ENCODE peak calls at places on chromosomes 12 and 14, in four cellular contexts. X is lower leg skin; W is WTC11; F is CD8-positive, alpha-beta T cell. E is an unnamed sample.

GRCh38 chr12:116164976-116165425 is 112.5 kb downstream of the MED13L start:
- DNase-seq in X (no peak), W (no peak), F (no peak), E (no peak)

GRCh38 chr12:52569726-52570125 is 3.9 kb downstream of the KRT74 start:
- DNase-seq in X (no peak), W (no peak), F (no peak), E (no peak)

GRCh38 chr14:76917759-76918175 is 91.6 kb downstream of the LRRC74A start:
- DNase-seq in X (no peak), W (no peak), F (no peak), E (no peak)

GRCh38 chr12:1791104-1791927 is 29.0 kb upstream of the LRTM2 start:
- DNase-seq in X (peak; percentile 91), W (peak; percentile 61), F (peak; percentile 75), E (no peak)

GRCh38 chr12:97182719-97183118 is 275.7 kb downstream of the NEDD1 start:
- DNase-seq in X (no peak), W (no peak), F (no peak), E (no peak)

GRCh38 chr14:102500190-102500661 is 9.3 kb downstream of the ANKRD9 start:
- DNase-seq in X (peak; percentile 91), W (no peak), F (no peak), E (no peak)

GRCh38 chr12:40911676-40912075 is 219.4 kb downstream of the CNTN1 start:
- DNase-seq in X (no peak), W (no peak), F (no peak), E (no peak)

GRCh38 chr14:64502476-64503183 is 1.0 kb downstream of the ZBTB25 start:
- DNase-seq in X (peak; percentile 89), W (no peak), F (peak; percentile 57), E (no peak)

GRCh38 chr12:6620885-6621274 is 13.7 kb upstream of the CHD4 start:
- DNase-seq in X (no peak), W (no peak), F (no peak), E (no peak)

GRCh38 chr12:51721281-51721940 is 127.1 kb downstream of the FIGNL2 start:
- DNase-seq in X (no peak), W (peak; percentile 81), F (peak; percentile 70), E (peak; percentile 13)

GRCh38 chr14:85415015-85415712 is 114.8 kb upstream of the FLRT2 start:
- DNase-seq in X (peak; percentile 83), W (peak; percentile 22), F (no peak), E (no peak)

GRCh38 chr12:26863515-26863914 is 30.5 kb upstream of the ITPR2 start:
- DNase-seq in X (no peak), W (no peak), F (no peak), E (no peak)

GRCh38 chr12:117774986-117775775 is 193.6 kb downstream of the KSR2 start:
- DNase-seq in X (no peak), W (no peak), F (no peak), E (no peak)

GRCh38 chr14:84453541-84453940 is 1076.4 kb upstream of the FLRT2 start:
- DNase-seq in X (no peak), W (no peak), F (no peak), E (no peak)

GRCh38 chr14:40417777-40418401 is 985.7 kb upstream of the FBXO33 start:
- DNase-seq in X (no peak), W (peak; percentile 60), F (no peak), E (no peak)

GRCh38 chr12:72522411-72522810 is 250.2 kb downstream of the TRHDE start:
- DNase-seq in X (no peak), W (no peak), F (no peak), E (no peak)

GRCh38 chr14:102020058-102020971 is 55.9 kb downstream of the DYNC1H1 start:
- DNase-seq in X (no peak), W (no peak), F (peak; percentile 70), E (no peak)

GRCh38 chr14:24095196-24096068 is 1.3 kb downstream of the PCK2 start:
- DNase-seq in X (peak; percentile 92), W (peak; percentile 71), F (no peak), E (peak; percentile 84)

GRCh38 chr14:37622231-37622923 is 26.9 kb downstream of the TTC6 start:
- DNase-seq in X (no peak), W (peak; percentile 65), F (no peak), E (no peak)

GRCh38 chr12:108047130-108047550 is 81.9 kb upstream of the WSCD2 start:
- DNase-seq in X (no peak), W (no peak), F (no peak), E (no peak)

GRCh38 chr12:28851781-28852180 is 297.3 kb upstream of the FAR2 start:
- DNase-seq in X (no peak), W (no peak), F (no peak), E (no peak)

GRCh38 chr12:89280833-89281533 is 71.3 kb downstream of the DUSP6 start:
- DNase-seq in X (no peak), W (no peak), F (no peak), E (no peak)

GRCh38 chr14:23402296-23403138 is 5.6 kb downstream of the MYH6 start:
- DNase-seq in X (no peak), W (no peak), F (no peak), E (no peak)

GRCh38 chr14:100901391-100902183 is 1.9 kb downstream of the RTL1 start:
- DNase-seq in X (peak; percentile 56), W (peak; percentile 5), F (no peak), E (no peak)

GRCh38 chr12:80412343-80412953 is 31.6 kb upstream of the PTPRQ start:
- DNase-seq in X (no peak), W (no peak), F (no peak), E (no peak)

GRCh38 chr14:64870160-64870559 is 9.5 kb downstream of the SPTB start:
- DNase-seq in X (no peak), W (no peak), F (no peak), E (no peak)

GRCh38 chr14:42563313-42563712 is 956.6 kb downstream of the LRFN5 start:
- DNase-seq in X (no peak), W (no peak), F (no peak), E (no peak)

GRCh38 chr14:28057286-28058011 is 709.1 kb upstream of the FOXG1 start:
- DNase-seq in X (no peak), W (no peak), F (no peak), E (no peak)

GRCh38 chr12:88578821-88579518 is 1.3 kb downstream of the KITLG start:
- DNase-seq in X (peak; percentile 83), W (peak; percentile 32), F (no peak), E (no peak)

GRCh38 chr14:89720076-89720687 is 234.3 kb downstream of the EFCAB11 start:
- DNase-seq in X (no peak), W (no peak), F (no peak), E (no peak)

GRCh38 chr14:97095269-97095668 is 298.1 kb downstream of the VRK1 start:
- DNase-seq in X (no peak), W (no peak), F (no peak), E (no peak)

GRCh38 chr14:87073880-87074570 is 919.0 kb downstream of the GALC start:
- DNase-seq in X (no peak), W (no peak), F (no peak), E (no peak)

GRCh38 chr14:89720741-89721315 is 233.7 kb downstream of the EFCAB11 start:
- DNase-seq in X (no peak), W (no peak), F (peak; percentile 88), E (peak; percentile 65)

GRCh38 chr14:92880851-92881250 is 42.1 kb upstream of the CHGA start:
- DNase-seq in X (no peak), W (peak; percentile 55), F (no peak), E (no peak)

GRCh38 chr14:103576371-103577024 is 13.7 kb downstream of the COA8 start:
- DNase-seq in X (peak; percentile 97), W (peak; percentile 36), F (no peak), E (no peak)

GRCh38 chr12:132700212-132700913 is 10.3 kb upstream of the PGAM5 start:
- DNase-seq in X (no peak), W (no peak), F (no peak), E (no peak)

GRCh38 chr12:67827820-67828383 is 161.3 kb upstream of the IFNG-AS1 start:
- DNase-seq in X (no peak), W (no peak), F (no peak), E (peak; percentile 42)

GRCh38 chr12:52602552-52602951 is 1.3 kb upstream of the KRT72 start:
- DNase-seq in X (peak; percentile 53), W (no peak), F (peak; percentile 43), E (no peak)

DNA sequence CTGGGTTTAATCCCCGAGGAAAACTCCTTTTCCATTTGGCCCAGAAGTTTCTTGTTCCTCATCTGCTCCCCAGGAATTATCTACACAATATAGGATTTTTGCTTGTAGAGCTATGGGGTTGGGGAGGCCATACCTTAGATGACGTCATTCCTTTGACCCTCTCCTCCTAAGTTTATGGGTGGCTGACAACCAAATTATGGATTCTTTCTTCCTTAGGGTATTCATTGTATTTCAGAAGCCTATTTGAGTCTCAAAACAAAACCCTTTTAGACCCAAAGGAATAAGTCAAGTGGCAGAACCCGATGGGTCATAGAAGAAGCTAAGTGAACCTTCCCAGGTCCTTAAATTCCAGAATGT is 14.2 kb downstream of the PROX2 start:
- DNase-seq in X (no peak), W (no peak), F (no peak), E (no peak)
- TF ChIP-seq CTCF in X (no peak), W (no peak), F (no peak), E (no peak)

GRCh38 chr14:21072781-21073339 is 2.8 kb downstream of the ARHGEF40 start:
- DNase-seq in X (peak; percentile 83), W (no peak), F (no peak), E (no peak)

GRCh38 chr14:21070610-21071224 is 613 bp downstream of the ARHGEF40 start:
- DNase-seq in X (peak; percentile 89), W (peak; percentile 73), F (no peak), E (no peak)

GRCh38 chr14:21073921-21074320 is 3.8 kb downstream of the ARHGEF40 start:
- DNase-seq in X (peak; percentile 77), W (no peak), F (no peak), E (no peak)

GRCh38 chr14:21071225-21072041 is 1.3 kb downstream of the ARHGEF40 start:
- DNase-seq in X (peak; percentile 97), W (peak; percentile 88), F (peak; percentile 55), E (peak; percentile 84)

DNA sequence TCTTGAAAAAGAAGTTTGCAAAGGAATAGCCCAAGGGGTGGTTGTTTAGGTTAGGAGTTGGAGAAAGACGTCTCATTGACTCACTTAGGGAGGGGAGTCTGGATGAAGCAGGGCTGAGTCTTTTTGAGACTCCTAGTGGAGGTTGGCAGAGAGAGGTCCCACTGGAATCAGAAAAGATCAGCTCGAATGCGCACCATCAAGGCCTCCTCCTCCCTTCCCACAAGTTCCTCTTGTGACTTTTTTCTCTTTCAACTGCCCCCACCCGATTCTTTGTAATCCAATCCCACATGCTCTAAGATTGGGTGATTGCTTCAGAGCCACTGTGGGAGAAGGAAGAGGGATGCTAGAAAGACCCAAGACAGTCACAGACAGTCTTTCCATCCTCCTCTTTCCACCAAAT is 2.0 kb downstream of the ARHGEF40 start:
- DNase-seq in X (peak; percentile 79), W (no peak), F (no peak), E (no peak)
- TF ChIP-seq CTCF in X (no peak), W (no peak), F (no peak), E (no peak)

GRCh38 chr14:68652433-68652690 is 140.5 kb downstream of the ZFP36L1 start:
- DNase-seq in X (no peak), W (no peak), F (no peak), E (no peak)
- TF ChIP-seq CTCF in X (no peak), W (no peak), F (no peak), E (no peak)

GRCh38 chr12:105427883-105428282 is 97.4 kb downstream of the C12orf75 start:
- DNase-seq in X (no peak), W (no peak), F (no peak), E (no peak)
- TF ChIP-seq CTCF in X (no peak), W (no peak), F (no peak), E (peak; percentile 24)